ENCODE peak calls at places on chromosomes 4 and X, in four cellular contexts. W is GM12878, P is GM12891, V is K562. T is an unnamed sample.
A peak's percentile ranks its signal among the peaks of the same experiment; 100 is the strongest.

GRCh38 chr4:119113033-119113655 is 22.5 kb upstream of the MYOZ2 start:
- DNase-seq in W (no peak), P (no peak), V (no peak), T (peak; percentile 79)

GRCh38 chr4:101419324-101420135 is 72.2 kb upstream of the PPP3CA start:
- DNase-seq in W (peak; percentile 57), P (no peak), V (no peak), T (no peak)

GRCh38 chr4:54855221-54855854 is 197.6 kb downstream of the KIT start:
- DNase-seq in W (no peak), P (no peak), V (no peak), T (no peak)

GRCh38 chrX:48854898-48855297 is 19.5 kb upstream of the PCSK1N start:
- DNase-seq in W (no peak), P (no peak), V (peak; percentile 42), T (no peak)

GRCh38 chr4:67785528-67785927 is 31.3 kb upstream of the GNRHR start:
- DNase-seq in W (no peak), P (no peak), V (no peak), T (no peak)

GRCh38 chr4:108751321-108751720 is 11.5 kb downstream of the ETNPPL start:
- DNase-seq in W (no peak), P (no peak), V (no peak), T (no peak)

GRCh38 chrX:74579597-74580209 is 34.7 kb downstream of the RLIM start:
- DNase-seq in W (no peak), P (no peak), V (no peak), T (no peak)

GRCh38 chrX:34956915-34957314 is 14.3 kb downstream of the FAM47B start:
- DNase-seq in W (no peak), P (no peak), V (no peak), T (no peak)

GRCh38 chr4:22129454-22130075 is 181.0 kb upstream of the KCNIP4 start:
- DNase-seq in W (no peak), P (no peak), V (peak; percentile 6), T (no peak)

GRCh38 chrX:38206036-38206435 is 14.6 kb downstream of the SRPX start:
- DNase-seq in W (no peak), P (no peak), V (no peak), T (no peak)

GRCh38 chrX:154411981-154412340 is 622 bp downstream of the TAFAZZIN start:
- DNase-seq in W (no peak), P (peak; percentile 70), V (peak; percentile 79), T (peak; percentile 64)

GRCh38 chr4:177079327-177079726 is 230.3 kb upstream of the NEIL3 start:
- DNase-seq in W (no peak), P (no peak), V (no peak), T (no peak)

GRCh38 chr4:60743654-60744053 is 456.5 kb upstream of the ADGRL3 start:
- DNase-seq in W (no peak), P (no peak), V (no peak), T (no peak)

GRCh38 chr4:102959503-102959902 is 60.0 kb downstream of the SLC9B1 start:
- DNase-seq in W (no peak), P (no peak), V (peak; percentile 11), T (no peak)

GRCh38 chr4:21901831-21902230 is 46.7 kb downstream of the KCNIP4 start:
- DNase-seq in W (no peak), P (no peak), V (no peak), T (no peak)

GRCh38 chr4:25953740-25954139 is 39.7 kb downstream of the SMIM20 start:
- DNase-seq in W (no peak), P (no peak), V (no peak), T (no peak)

GRCh38 chrX:73963682-73964081 is 340.3 kb upstream of the ZCCHC13 start:
- DNase-seq in W (no peak), P (no peak), V (no peak), T (no peak)

GRCh38 chr4:186078977-186079697 is 10.2 kb downstream of the TLR3 start:
- DNase-seq in W (no peak), P (no peak), V (no peak), T (no peak)

GRCh38 chr4:139740121-139740520 is 74.5 kb downstream of the MGST2 start:
- DNase-seq in W (no peak), P (no peak), V (no peak), T (no peak)

GRCh38 chr4:94126669-94127068 is 81.0 kb upstream of the SMARCAD1 start:
- DNase-seq in W (no peak), P (no peak), V (no peak), T (no peak)

GRCh38 chr4:154998284-154998683 is 210.2 kb upstream of the NPY2R start:
- DNase-seq in W (no peak), P (no peak), V (no peak), T (no peak)

GRCh38 chr4:38820329-38821061 is 15.9 kb upstream of the TLR1 start:
- DNase-seq in W (peak; percentile 69), P (no peak), V (no peak), T (no peak)

GRCh38 chr4:6767341-6767724 is 15.2 kb upstream of the KIAA0232 start:
- DNase-seq in W (no peak), P (no peak), V (no peak), T (no peak)

GRCh38 chr4:42151568-42152506 is 618 bp downstream of the BEND4 start:
- DNase-seq in W (no peak), P (peak; percentile 59), V (no peak), T (no peak)

GRCh38 chrX:85243761-85244410 is at the start of the genes SATL1 and ZNF711:
- DNase-seq in W (no peak), P (no peak), V (peak; percentile 50), T (no peak)

GRCh38 chr4:4968161-4968757 is 51.0 kb downstream of the CYTL1 start:
- DNase-seq in W (no peak), P (no peak), V (no peak), T (no peak)

GRCh38 chrX:63050225-63050624 is 300.9 kb downstream of the SPIN4 start:
- DNase-seq in W (peak; percentile 11), P (no peak), V (no peak), T (no peak)

GRCh38 chr4:101695176-101695575 is 95.4 kb upstream of the BANK1 start:
- DNase-seq in W (no peak), P (no peak), V (no peak), T (no peak)

GRCh38 chr4:78552398-78553396 is 1.1 kb downstream of the ANXA3 start:
- DNase-seq in W (no peak), P (no peak), V (no peak), T (peak; percentile 13)

GRCh38 chr4:26441771-26442170 is 48.5 kb downstream of the CCKAR start:
- DNase-seq in W (no peak), P (no peak), V (no peak), T (no peak)

GRCh38 chr4:170247585-170247984 is 157.8 kb upstream of the AADAT start:
- DNase-seq in W (no peak), P (no peak), V (no peak), T (no peak)
- TF ChIP-seq SPI1 in W (no peak), P (no peak), V (no peak), T (no peak)

GRCh38 chr4:156906325-156906724 is 65.3 kb downstream of the PDGFC start:
- DNase-seq in W (no peak), P (no peak), V (no peak), T (no peak)
- TF ChIP-seq POLR2AphosphoS5 in W (no peak), P (no peak), V (no peak), T (no peak)

GRCh38 chr4:107349266-107349665 is 313.2 kb upstream of the DKK2 start:
- DNase-seq in W (no peak), P (no peak), V (no peak), T (no peak)

GRCh38 chr4:107351196-107351595 is 315.1 kb upstream of the DKK2 start:
- DNase-seq in W (no peak), P (no peak), V (no peak), T (no peak)

GRCh38 chr4:107349732-107350131 is 313.6 kb upstream of the DKK2 start:
- DNase-seq in W (no peak), P (no peak), V (no peak), T (no peak)

DNA sequence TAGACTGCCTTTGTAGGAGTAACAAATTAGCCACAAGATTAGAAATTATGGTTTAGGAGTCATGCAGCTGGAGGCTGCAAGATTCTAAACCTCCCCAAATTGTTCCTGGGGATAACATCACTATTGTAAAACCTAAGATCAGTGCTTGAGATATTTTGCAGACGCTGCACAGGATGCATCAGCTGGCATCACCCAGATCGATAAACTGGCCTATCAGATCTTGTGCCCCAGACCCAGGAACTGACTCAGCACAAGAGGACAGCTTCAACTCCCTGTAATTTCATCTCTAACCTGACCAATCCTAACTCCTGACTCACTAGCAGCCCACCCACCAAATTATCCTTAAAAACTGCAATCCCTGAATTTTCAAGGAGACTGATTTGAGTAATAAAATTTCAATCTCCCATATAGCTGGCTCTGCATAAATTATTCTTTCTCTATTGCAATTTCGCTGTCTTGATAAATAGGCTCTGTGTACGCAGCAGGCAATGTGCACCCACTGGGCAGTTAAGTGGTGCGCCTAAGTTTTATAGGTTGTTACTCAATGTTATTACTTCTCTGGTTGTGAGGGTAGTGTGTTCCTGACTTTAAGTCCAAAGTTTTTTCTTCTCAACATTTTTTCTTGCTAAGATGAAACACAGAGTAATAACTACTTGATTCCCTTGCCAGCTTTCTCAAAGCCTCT is 312.2 kb upstream of the DKK2 start:
- DNase-seq in W (no peak), P (no peak), V (no peak), T (no peak)
- TF ChIP-seq SPI1 in W (no peak), P (no peak), V (no peak), T (no peak)

GRCh38 chr4:174461438-174462106 is 60.7 kb downstream of the HPGD start:
- DNase-seq in W (no peak), P (no peak), V (peak; percentile 30), T (no peak)
- TF ChIP-seq POLR2AphosphoS5 in W (no peak), P (no peak), V (no peak), T (no peak)

GRCh38 chrX:129980540-129981206 is 1.8 kb upstream of the BCORL1 start:
- DNase-seq in W (no peak), P (no peak), V (no peak), T (no peak)
- TF ChIP-seq SPI1 in W (no peak), P (no peak), V (no peak), T (no peak)

GRCh38 chr4:112325522-112325921 is 28.4 kb downstream of the ALPK1 start:
- DNase-seq in W (no peak), P (no peak), V (no peak), T (no peak)
- TF ChIP-seq POLR2AphosphoS5 in W (no peak), P (no peak), V (no peak), T (no peak)

GRCh38 chr4:3423406-3423805 is 18.4 kb upstream of the HGFAC start:
- DNase-seq in W (no peak), P (no peak), V (no peak), T (no peak)
- TF ChIP-seq SPI1 in W (no peak), P (no peak), V (no peak), T (no peak)

GRCh38 chr4:138181288-138181687 is 60.9 kb downstream of the SLC7A11 start:
- DNase-seq in W (no peak), P (no peak), V (no peak), T (no peak)

GRCh38 chr4:138178566-138178965 is 63.6 kb downstream of the SLC7A11 start:
- DNase-seq in W (no peak), P (no peak), V (no peak), T (no peak)

GRCh38 chr4:138182838-138183426 is 59.2 kb downstream of the SLC7A11 start:
- DNase-seq in W (no peak), P (no peak), V (peak; percentile 40), T (peak; percentile 22)

GRCh38 chr4:138175337-138175794 is 66.8 kb downstream of the SLC7A11 start:
- DNase-seq in W (no peak), P (no peak), V (no peak), T (no peak)

GRCh38 chr4:138177278-138177968 is 64.7 kb downstream of the SLC7A11 start:
- DNase-seq in W (no peak), P (no peak), V (no peak), T (no peak)
- TF ChIP-seq POLR2AphosphoS5 in W (no peak), P (no peak), V (no peak), T (no peak)

T was measured in HL-60.